ENCODE peak calls at places on chromosome 19, in six cellular contexts. One of them, this sample, is unnamed.
A peak's percentile ranks its signal among the peaks of the same experiment; 100 is the strongest.

GRCh38 chr19:16888629-16889371 is at the start of gene F2RL3:
- DNase-seq in activated T-cell treated with anti-CD3 and anti-CD28 coated beads, Interleukin-2, amount 50 U/mL, for 72 hours: peak; percentile 12
- DNase-seq in stomach: peak; percentile 38
- DNase-seq in MV-4-11: peak; percentile 96
- DNase-seq in NCI-H774: no peak
- DNase-seq in fibroblast of pulmonary artery: peak; percentile 68
- DNase-seq in this sample: peak; percentile 66

GRCh38 chr19:29708553-29709439 is 6.3 kb downstream of the C19orf12 start:
- DNase-seq in activated T-cell treated with anti-CD3 and anti-CD28 coated beads, Interleukin-2, amount 50 U/mL, for 72 hours: no peak
- DNase-seq in stomach: no peak
- DNase-seq in MV-4-11: no peak
- DNase-seq in NCI-H774: no peak
- DNase-seq in fibroblast of pulmonary artery: peak; percentile 4
- DNase-seq in this sample: no peak

GRCh38 chr19:1992759-1993260 is 22.7 kb downstream of the BTBD2 start:
- DNase-seq in activated T-cell treated with anti-CD3 and anti-CD28 coated beads, Interleukin-2, amount 50 U/mL, for 72 hours: peak; percentile 38
- DNase-seq in stomach: no peak
- DNase-seq in MV-4-11: no peak
- DNase-seq in NCI-H774: no peak
- DNase-seq in fibroblast of pulmonary artery: no peak
- DNase-seq in this sample: peak; percentile 31

GRCh38 chr19:15452111-15453047 is 2.6 kb upstream of the WIZ start:
- DNase-seq in activated T-cell treated with anti-CD3 and anti-CD28 coated beads, Interleukin-2, amount 50 U/mL, for 72 hours: no peak
- DNase-seq in stomach: peak; percentile 91
- DNase-seq in MV-4-11: no peak
- DNase-seq in NCI-H774: peak; percentile 77
- DNase-seq in fibroblast of pulmonary artery: peak; percentile 86
- DNase-seq in this sample: peak; percentile 93

GRCh38 chr19:679418-680286 is 3.5 kb downstream of the FSTL3 start:
- DNase-seq in activated T-cell treated with anti-CD3 and anti-CD28 coated beads, Interleukin-2, amount 50 U/mL, for 72 hours: peak; percentile 52
- DNase-seq in stomach: peak; percentile 57
- DNase-seq in MV-4-11: peak; percentile 41
- DNase-seq in NCI-H774: peak; percentile 13
- DNase-seq in fibroblast of pulmonary artery: peak; percentile 88
- DNase-seq in this sample: peak; percentile 88

GRCh38 chr19:36215276-36216171 is 618 bp downstream of the ZNF146 start:
- DNase-seq in activated T-cell treated with anti-CD3 and anti-CD28 coated beads, Interleukin-2, amount 50 U/mL, for 72 hours: peak; percentile 19
- DNase-seq in stomach: no peak
- DNase-seq in MV-4-11: no peak
- DNase-seq in NCI-H774: no peak
- DNase-seq in fibroblast of pulmonary artery: peak; percentile 53
- DNase-seq in this sample: no peak

GRCh38 chr19:34263745-34264237 is 9.4 kb downstream of the GARRE1 start:
- DNase-seq in activated T-cell treated with anti-CD3 and anti-CD28 coated beads, Interleukin-2, amount 50 U/mL, for 72 hours: no peak
- DNase-seq in stomach: no peak
- DNase-seq in MV-4-11: no peak
- DNase-seq in NCI-H774: no peak
- DNase-seq in fibroblast of pulmonary artery: no peak
- DNase-seq in this sample: no peak

GRCh38 chr19:15124572-15125231 is 17.5 kb downstream of the SYDE1 start:
- DNase-seq in activated T-cell treated with anti-CD3 and anti-CD28 coated beads, Interleukin-2, amount 50 U/mL, for 72 hours: peak; percentile 13
- DNase-seq in stomach: peak; percentile 55
- DNase-seq in MV-4-11: no peak
- DNase-seq in NCI-H774: no peak
- DNase-seq in fibroblast of pulmonary artery: no peak
- DNase-seq in this sample: no peak

GRCh38 chr19:47631681-47632446 is 22.9 kb downstream of the BICRA start:
- DNase-seq in activated T-cell treated with anti-CD3 and anti-CD28 coated beads, Interleukin-2, amount 50 U/mL, for 72 hours: no peak
- DNase-seq in stomach: no peak
- DNase-seq in MV-4-11: no peak
- DNase-seq in NCI-H774: no peak
- DNase-seq in fibroblast of pulmonary artery: no peak
- DNase-seq in this sample: no peak

GRCh38 chr19:37933965-37934364 is 27.0 kb downstream of the SIPA1L3 start:
- DNase-seq in activated T-cell treated with anti-CD3 and anti-CD28 coated beads, Interleukin-2, amount 50 U/mL, for 72 hours: no peak
- DNase-seq in stomach: peak; percentile 34
- DNase-seq in MV-4-11: no peak
- DNase-seq in NCI-H774: no peak
- DNase-seq in fibroblast of pulmonary artery: peak; percentile 67
- DNase-seq in this sample: no peak

GRCh38 chr19:48768989-48769713 is 13.8 kb downstream of the FGF21 start:
- DNase-seq in activated T-cell treated with anti-CD3 and anti-CD28 coated beads, Interleukin-2, amount 50 U/mL, for 72 hours: no peak
- DNase-seq in stomach: peak; percentile 54
- DNase-seq in MV-4-11: peak; percentile 89
- DNase-seq in NCI-H774: no peak
- DNase-seq in fibroblast of pulmonary artery: no peak
- DNase-seq in this sample: no peak

GRCh38 chr19:52398091-52398461 is 427 bp downstream of the ZNF528 start:
- DNase-seq in activated T-cell treated with anti-CD3 and anti-CD28 coated beads, Interleukin-2, amount 50 U/mL, for 72 hours: peak; percentile 19
- DNase-seq in stomach: no peak
- DNase-seq in MV-4-11: peak; percentile 37
- DNase-seq in NCI-H774: no peak
- DNase-seq in fibroblast of pulmonary artery: peak; percentile 7
- DNase-seq in this sample: no peak

GRCh38 chr19:45901432-45901903 is 945 bp downstream of the MYPOP start:
- DNase-seq in activated T-cell treated with anti-CD3 and anti-CD28 coated beads, Interleukin-2, amount 50 U/mL, for 72 hours: peak; percentile 57
- DNase-seq in stomach: peak; percentile 44
- DNase-seq in MV-4-11: peak; percentile 74
- DNase-seq in NCI-H774: no peak
- DNase-seq in fibroblast of pulmonary artery: peak; percentile 59
- DNase-seq in this sample: peak; percentile 68

GRCh38 chr19:11581740-11582139 is 4.3 kb upstream of the ACP5 start:
- DNase-seq in activated T-cell treated with anti-CD3 and anti-CD28 coated beads, Interleukin-2, amount 50 U/mL, for 72 hours: peak; percentile 51
- DNase-seq in stomach: no peak
- DNase-seq in MV-4-11: peak; percentile 70
- DNase-seq in NCI-H774: no peak
- DNase-seq in fibroblast of pulmonary artery: peak; percentile 18
- DNase-seq in this sample: no peak

GRCh38 chr19:5292843-5293606 is 47.6 kb downstream of the PTPRS start:
- DNase-seq in activated T-cell treated with anti-CD3 and anti-CD28 coated beads, Interleukin-2, amount 50 U/mL, for 72 hours: peak; percentile 39
- DNase-seq in stomach: peak; percentile 70
- DNase-seq in MV-4-11: no peak
- DNase-seq in NCI-H774: no peak
- DNase-seq in fibroblast of pulmonary artery: peak; percentile 57
- DNase-seq in this sample: peak; percentile 78

GRCh38 chr19:2315818-2316353 is 7.9 kb upstream of the LINGO3 start:
- DNase-seq in activated T-cell treated with anti-CD3 and anti-CD28 coated beads, Interleukin-2, amount 50 U/mL, for 72 hours: peak; percentile 36
- DNase-seq in stomach: peak; percentile 65
- DNase-seq in MV-4-11: peak; percentile 96
- DNase-seq in NCI-H774: no peak
- DNase-seq in fibroblast of pulmonary artery: peak; percentile 72
- DNase-seq in this sample: no peak

This sample was measured in ovary.